ENCODE peak calls at places on chromosome 3, in eight cellular contexts. C, Z, R, S, G, H, Q and F are unnamed samples.

GRCh38 chr3:44899683-44900367 is 25.4 kb downstream of the TGM4 start:
- DNase-seq in H (no peak), Z (no peak), C (no peak), Q (no peak), S (no peak), G (no peak), R (no peak), F (no peak)

GRCh38 chr3:8318002-8318649 is 183.5 kb upstream of the LMCD1 start:
- DNase-seq in H (no peak), S (peak; percentile 25), G (no peak), R (no peak), Z (no peak), Q (no peak), C (no peak), F (no peak)

GRCh38 chr3:29183346-29184087 is 97.4 kb upstream of the RBMS3 start:
- DNase-seq in Q (no peak), H (no peak), R (no peak), Z (no peak), G (peak; percentile 2), S (peak; percentile 47), C (no peak), F (no peak)

GRCh38 chr3:192745150-192745549 is 17.8 kb upstream of the FGF12 start:
- DNase-seq in S (no peak), H (no peak), R (no peak), Z (no peak), G (no peak), C (no peak), Q (no peak), F (no peak)

GRCh38 chr3:132317229-132317948 is at the start of gene ACP3:
- DNase-seq in R (no peak), H (peak; percentile 15), C (no peak), G (no peak), Q (no peak), S (peak; percentile 18), Z (no peak), F (peak; percentile 2)

GRCh38 chr3:180447156-180447555 is 154.8 kb upstream of the TTC14 start:
- DNase-seq in Q (no peak), H (no peak), Z (no peak), G (no peak), R (no peak), C (no peak), S (peak; percentile 16), F (no peak)

GRCh38 chr3:142028174-142028833 is 121.0 kb downstream of the TFDP2 start:
- DNase-seq in G (peak; percentile 17), R (no peak), S (peak; percentile 60), Q (no peak), H (peak; percentile 14), Z (no peak), C (no peak), F (no peak)

GRCh38 chr3:187807086-187807862 is 62.0 kb upstream of the BCL6 start:
- DNase-seq in H (no peak), G (no peak), Q (no peak), Z (peak; percentile 30), S (peak; percentile 41), C (no peak), R (no peak), F (no peak)

GRCh38 chr3:171099911-171100310 is 73.4 kb upstream of the SLC2A2 start:
- DNase-seq in H (no peak), R (no peak), S (peak; percentile 22), C (no peak), Q (no peak), G (no peak), Z (no peak), F (no peak)

GRCh38 chr3:10455515-10455914 is 49.9 kb downstream of the ATP2B2 start:
- DNase-seq in Z (no peak), R (no peak), Q (no peak), C (no peak), S (no peak), H (no peak), G (no peak), F (no peak)